ENCODE peak calls at places on chromosomes 5 and 9, in ten cellular contexts. U, Y, E, I, A, B, M, F, P and R are unnamed samples.

GRCh38 chr9:117664419-117664818 is 39.8 kb upstream of the TLR4 start:
- DNase-seq in U (no peak), Y (no peak), E (no peak), I (no peak), A (no peak), B (no peak), M (no peak), F (no peak), P (no peak), R (no peak)

GRCh38 chr5:75463726-75464125 is 47.7 kb downstream of the CERT1 start:
- DNase-seq in U (no peak), Y (no peak), E (no peak), I (no peak), A (no peak), B (peak; percentile 45), M (no peak), F (no peak), P (no peak), R (no peak)

GRCh38 chr5:52728201-52728600 is 59.5 kb upstream of the ITGA1 start:
- DNase-seq in U (no peak), Y (peak; percentile 38), E (no peak), I (no peak), A (peak; percentile 45), B (no peak), M (no peak), F (no peak), P (no peak), R (no peak)

GRCh38 chr5:372556-372910 is 51.0 kb downstream of the AHRR start:
- DNase-seq in U (peak; percentile 3), Y (no peak), E (no peak), I (no peak), A (no peak), B (no peak), M (no peak), F (no peak), P (no peak), R (no peak)

GRCh38 chr5:158200624-158201023 is 341.7 kb upstream of the CLINT1 start:
- DNase-seq in U (no peak), Y (no peak), E (no peak), I (no peak), A (no peak), B (no peak), M (no peak), F (no peak), P (no peak), R (no peak)

GRCh38 chr5:101390317-101390908 is 487.3 kb upstream of the ST8SIA4 start:
- DNase-seq in U (peak; percentile 41), Y (peak; percentile 38), E (peak; percentile 74), I (peak; percentile 22), A (peak; percentile 64), B (peak; percentile 37), M (no peak), F (no peak), P (no peak), R (peak; percentile 22)

GRCh38 chr5:88883566-88884434 is 816 bp upstream of the MEF2C start:
- DNase-seq in U (peak; percentile 68), Y (peak; percentile 63), E (peak; percentile 86), I (peak; percentile 56), A (peak; percentile 89), B (no peak), M (peak; percentile 57), F (no peak), P (no peak), R (peak; percentile 53)

GRCh38 chr5:9445989-9446388 is 99.9 kb downstream of the SEMA5A start:
- DNase-seq in U (no peak), Y (no peak), E (peak; percentile 49), I (no peak), A (no peak), B (no peak), M (no peak), F (no peak), P (no peak), R (no peak)

GRCh38 chr5:4159681-4160080 is 564.0 kb downstream of the IRX1 start:
- DNase-seq in U (no peak), Y (no peak), E (no peak), I (no peak), A (no peak), B (no peak), M (no peak), F (no peak), P (no peak), R (no peak)